ENCODE peak calls at places on chromosomes 12 and 14, in six cellular contexts. W is right atrium auricular region, C is tibial nerve, D is fibroblast of the aortic adventitia, X is lower leg skin, P is tibial artery. S is an unnamed sample.

GRCh38 chr12:110317921-110318320 is 36.9 kb downstream of the ATP2A2 start:
- DNase-seq in D (peak; percentile 66), W (no peak), X (no peak), C (no peak), P (no peak), S (no peak)

GRCh38 chr14:67575684-67576083 is 24.4 kb downstream of the PIGH start:
- DNase-seq in P (peak; percentile 45), W (no peak), C (no peak), D (no peak), X (no peak), S (no peak)

GRCh38 chr14:86639146-86639545 is 1109.2 kb downstream of the FLRT2 start:
- DNase-seq in D (no peak), P (no peak), W (no peak), X (no peak), C (no peak), S (no peak)

GRCh38 chr14:68862954-68863594 is 70.2 kb upstream of the ZFP36L1 start:
- DNase-seq in C (peak; percentile 61), X (peak; percentile 73), D (peak; percentile 86), W (peak; percentile 79), P (peak; percentile 85), S (peak; percentile 92)

GRCh38 chr12:123752046-123752445 is 10.1 kb upstream of the DNAH10 start:
- DNase-seq in C (no peak), X (no peak), W (no peak), P (no peak), D (no peak), S (no peak)

GRCh38 chr12:117408161-117408791 is 46.9 kb upstream of the NOS1 start:
- DNase-seq in P (no peak), W (no peak), D (no peak), C (no peak), X (peak; percentile 19), S (no peak)

GRCh38 chr14:29016050-29016900 is 249.7 kb downstream of the FOXG1 start:
- DNase-seq in C (no peak), P (no peak), W (no peak), D (peak; percentile 65), X (no peak), S (no peak)

GRCh38 chr14:30194769-30195168 is 267.1 kb upstream of the PRKD1 start:
- DNase-seq in P (no peak), W (no peak), C (no peak), X (no peak), D (peak; percentile 92), S (no peak)

GRCh38 chr12:11798856-11799530 is 149.5 kb downstream of the ETV6 start:
- DNase-seq in D (peak; percentile 86), W (no peak), C (no peak), X (no peak), P (no peak), S (no peak)

GRCh38 chr12:51925400-51926063 is 18.2 kb downstream of the ACVRL1 start:
- DNase-seq in P (no peak), C (no peak), W (no peak), X (no peak), D (no peak), S (no peak)

GRCh38 chr12:78361683-78362082 is 502.9 kb upstream of the SYT1 start:
- DNase-seq in W (no peak), P (no peak), X (no peak), D (no peak), C (no peak), S (no peak)

GRCh38 chr12:129102233-129102632 is 249.0 kb downstream of the GLT1D1 start:
- DNase-seq in C (no peak), X (no peak), W (no peak), P (no peak), D (no peak), S (no peak)

GRCh38 chr12:111353603-111354295 is 15.1 kb downstream of the PHETA1 start:
- DNase-seq in X (no peak), D (no peak), C (no peak), W (no peak), P (no peak), S (no peak)

GRCh38 chr12:6627598-6627997 is 8.2 kb downstream of the LPAR5 start:
- DNase-seq in C (no peak), P (no peak), X (no peak), W (no peak), D (no peak), S (no peak)

GRCh38 chr12:65170245-65170881 is 980 bp downstream of the LEMD3 start:
- DNase-seq in D (peak; percentile 43), W (peak; percentile 66), X (peak; percentile 37), P (peak; percentile 75), C (no peak), S (peak; percentile 87)

GRCh38 chr12:52836042-52836466 is 1.9 kb upstream of the KRT79 start:
- DNase-seq in W (no peak), P (no peak), X (no peak), C (no peak), D (peak; percentile 60), S (no peak)

GRCh38 chr14:74292061-74292460 is 10.7 kb downstream of the ABCD4 start:
- DNase-seq in X (no peak), D (no peak), W (no peak), C (no peak), P (no peak), S (no peak)
- TF ChIP-seq CTCF in X (no peak), D (no peak), W (no peak), C (no peak), P (no peak), S (no peak)

DNA sequence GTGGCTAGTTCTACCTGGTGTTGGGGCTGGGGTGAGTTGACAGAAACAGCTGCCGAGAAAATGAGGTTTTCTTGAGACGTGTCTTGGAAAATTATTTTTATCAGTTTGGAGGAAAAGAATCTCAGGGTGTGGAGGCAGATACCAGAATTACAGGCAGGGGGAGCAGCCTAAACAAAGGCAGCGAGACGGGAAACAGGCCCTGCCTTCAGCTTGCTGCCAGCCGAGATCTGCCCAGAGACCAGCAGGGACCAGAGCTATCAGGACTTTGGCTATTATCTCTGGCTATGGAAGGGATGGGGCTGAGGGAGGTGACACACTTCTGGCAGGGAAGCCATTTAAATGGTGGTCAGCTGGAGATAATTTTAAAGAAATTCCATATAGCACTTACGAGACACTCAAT is 25.7 kb downstream of the SYNDIG1L start:
- DNase-seq in D (peak; percentile 15), X (no peak), P (peak; percentile 32), C (no peak), W (no peak), S (no peak)
- TF ChIP-seq CTCF in D (peak; percentile 43), X (no peak), P (no peak), C (no peak), W (no peak), S (peak; percentile 8)

GRCh38 chr12:131836193-131836592 is 8.0 kb downstream of the MMP17 start:
- DNase-seq in W (no peak), P (no peak), X (no peak), D (peak; percentile 40), C (no peak), S (no peak)
- TF ChIP-seq CTCF in W (no peak), P (no peak), X (no peak), D (peak; percentile 48), C (no peak), S (peak; percentile 52)

GRCh38 chr12:113837059-113837458 is 129.1 kb downstream of the RBM19 start:
- DNase-seq in C (no peak), P (no peak), X (no peak), W (no peak), D (peak; percentile 12), S (no peak)

GRCh38 chr12:113835433-113835832 is 130.7 kb downstream of the RBM19 start:
- DNase-seq in D (no peak), C (no peak), X (no peak), W (no peak), P (no peak), S (no peak)

GRCh38 chr12:113838896-113839295 is 127.2 kb downstream of the RBM19 start:
- DNase-seq in P (no peak), D (no peak), W (no peak), X (no peak), C (no peak), S (no peak)

GRCh38 chr12:113835913-113836312 is 130.2 kb downstream of the RBM19 start:
- DNase-seq in X (no peak), C (no peak), W (no peak), P (no peak), D (no peak), S (no peak)

DNA sequence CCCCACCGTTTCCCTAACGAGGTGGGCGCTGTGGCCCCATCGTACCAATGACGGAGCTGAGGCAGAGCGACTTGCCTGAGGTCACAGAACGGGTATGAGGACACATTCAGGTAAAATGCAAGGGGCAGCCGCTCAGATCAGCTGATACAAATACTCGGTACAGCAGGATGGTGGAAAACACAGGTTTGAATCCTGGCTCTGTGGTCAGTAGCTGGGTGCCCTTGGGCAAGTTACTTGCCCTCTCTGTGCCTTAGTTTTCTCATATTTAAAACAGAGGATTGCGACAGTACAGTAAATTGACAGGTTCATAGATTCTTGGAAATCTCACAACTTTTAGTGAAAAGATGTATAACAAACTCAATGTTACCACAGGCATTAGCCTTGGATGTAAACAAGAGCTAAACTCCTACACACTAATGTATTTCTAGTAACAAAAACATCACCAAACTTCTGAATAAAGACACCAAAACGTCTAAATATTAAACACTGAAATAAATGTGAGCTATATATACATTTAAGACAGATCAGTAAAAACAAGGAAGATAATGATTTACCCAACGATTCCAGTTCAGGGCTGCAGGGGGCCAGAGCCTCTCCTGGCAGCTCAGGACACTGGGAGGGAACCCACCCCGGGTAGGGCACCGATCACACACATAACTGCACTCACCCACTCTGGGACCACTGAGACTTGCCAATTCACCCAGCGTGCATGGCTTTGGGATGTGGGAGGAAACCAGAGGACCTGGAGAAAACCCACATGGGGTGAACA is 128.4 kb downstream of the RBM19 start:
- DNase-seq in D (no peak), W (no peak), P (no peak), C (no peak), X (no peak), S (no peak)
- TF ChIP-seq CTCF in D (peak; percentile 30), W (no peak), P (no peak), C (no peak), X (no peak), S (peak; percentile 24)

GRCh38 chr12:18689781-18690180 is 48.0 kb downstream of the PLCZ1 start:
- DNase-seq in X (no peak), P (no peak), W (no peak), C (no peak), D (no peak), S (no peak)
- TF ChIP-seq CTCF in X (no peak), P (no peak), W (no peak), C (no peak), D (no peak), S (no peak)

DNA sequence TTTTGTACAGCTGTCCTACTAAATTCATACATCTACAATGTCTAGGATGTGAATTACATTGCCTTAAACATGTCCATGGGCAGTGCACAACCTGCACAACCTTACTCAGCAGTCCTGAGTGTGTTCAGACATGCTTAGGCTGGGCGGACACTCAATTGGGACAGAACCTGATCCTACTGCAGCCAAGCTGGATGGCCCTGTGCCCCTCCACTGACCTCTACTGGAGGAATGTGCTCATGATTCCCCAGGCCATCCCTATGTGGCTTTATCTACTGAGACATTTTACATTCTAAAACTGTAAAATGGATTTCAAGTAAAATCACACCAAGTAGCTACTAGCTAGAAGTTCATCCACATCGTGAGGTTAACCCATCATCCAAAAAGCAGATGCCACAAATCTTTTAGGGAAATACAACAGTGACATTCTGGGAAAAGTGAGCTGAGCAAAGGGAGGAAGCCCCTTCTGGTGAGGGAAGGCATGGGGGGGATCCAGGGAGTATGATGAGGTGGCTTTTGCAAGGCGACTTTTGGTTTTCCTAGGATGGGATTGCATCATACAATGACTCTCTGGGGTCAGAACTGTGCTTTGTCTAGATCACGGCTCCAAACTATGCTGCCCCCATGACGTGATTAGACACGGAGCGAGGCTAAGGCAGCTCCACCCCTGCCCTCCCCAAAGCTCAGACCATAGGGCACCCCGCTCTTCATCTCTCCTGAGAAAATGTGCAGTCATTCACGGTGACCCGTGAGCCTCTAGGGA is 911.7 kb upstream of the TMEM132C start:
- DNase-seq in P (no peak), W (no peak), D (peak; percentile 56), C (no peak), X (no peak), S (no peak)
- TF ChIP-seq CTCF in P (no peak), W (no peak), D (peak; percentile 72), C (no peak), X (no peak), S (no peak)

S was measured in osteocyte.